ENCODE peak calls at places on chromosomes 13 and 19, in eight cellular contexts. One of them, this sample, is unnamed.

GRCh38 chr19:49094505-49095482 is 9.5 kb downstream of the SNRNP70 start:
- DNase-seq in cardiac muscle cell: no peak
- DNase-seq in suprapubic skin: no peak
- DNase-seq in pancreas: no peak
- DNase-seq in CD4-positive, alpha-beta T cell: no peak
- DNase-seq in AG04449: no peak
- DNase-seq in endothelial cell: no peak
- DNase-seq in neural progenitor cell: no peak
- DNase-seq in this sample: no peak

GRCh38 chr13:36891752-36892151 is 28.3 kb downstream of the SMAD9 start:
- DNase-seq in suprapubic skin: no peak
- DNase-seq in AG04449: peak
- DNase-seq in neural progenitor cell: no peak
- DNase-seq in CD4-positive, alpha-beta T cell: no peak
- DNase-seq in pancreas: no peak
- DNase-seq in endothelial cell: no peak
- DNase-seq in cardiac muscle cell: no peak
- DNase-seq in this sample: no peak

GRCh38 chr13:75135325-75135825 is 346.6 kb downstream of the TBC1D4 start:
- DNase-seq in cardiac muscle cell: peak
- DNase-seq in endothelial cell: no peak
- DNase-seq in CD4-positive, alpha-beta T cell: no peak
- DNase-seq in neural progenitor cell: no peak
- DNase-seq in pancreas: no peak
- DNase-seq in AG04449: peak
- DNase-seq in suprapubic skin: no peak
- DNase-seq in this sample: no peak

GRCh38 chr19:46604781-46605355 is 3.7 kb downstream of the CALM3 start:
- DNase-seq in suprapubic skin: peak
- DNase-seq in CD4-positive, alpha-beta T cell: no peak
- DNase-seq in pancreas: no peak
- DNase-seq in cardiac muscle cell: no peak
- DNase-seq in AG04449: no peak
- DNase-seq in endothelial cell: no peak
- DNase-seq in neural progenitor cell: no peak
- DNase-seq in this sample: no peak

GRCh38 chr13:71704650-71705049 is 162.4 kb downstream of the DACH1 start:
- DNase-seq in CD4-positive, alpha-beta T cell: no peak
- DNase-seq in AG04449: no peak
- DNase-seq in neural progenitor cell: no peak
- DNase-seq in cardiac muscle cell: peak
- DNase-seq in endothelial cell: no peak
- DNase-seq in suprapubic skin: no peak
- DNase-seq in pancreas: no peak
- DNase-seq in this sample: no peak

GRCh38 chr13:110618167-110618566 is 2.8 kb downstream of the NAXD start:
- DNase-seq in suprapubic skin: no peak
- DNase-seq in cardiac muscle cell: no peak
- DNase-seq in pancreas: no peak
- DNase-seq in CD4-positive, alpha-beta T cell: no peak
- DNase-seq in neural progenitor cell: no peak
- DNase-seq in endothelial cell: no peak
- DNase-seq in AG04449: no peak
- DNase-seq in this sample: no peak

GRCh38 chr13:24097064-24097463 is 63.5 kb upstream of the SPATA13 start:
- DNase-seq in endothelial cell: no peak
- DNase-seq in AG04449: peak
- DNase-seq in CD4-positive, alpha-beta T cell: no peak
- DNase-seq in neural progenitor cell: no peak
- DNase-seq in suprapubic skin: no peak
- DNase-seq in pancreas: no peak
- DNase-seq in cardiac muscle cell: peak
- DNase-seq in this sample: no peak

GRCh38 chr19:13017306-13018036 is 22.2 kb downstream of the NFIX start:
- DNase-seq in suprapubic skin: no peak
- DNase-seq in cardiac muscle cell: no peak
- DNase-seq in endothelial cell: no peak
- DNase-seq in neural progenitor cell: no peak
- DNase-seq in pancreas: no peak
- DNase-seq in AG04449: no peak
- DNase-seq in CD4-positive, alpha-beta T cell: no peak
- DNase-seq in this sample: no peak

GRCh38 chr13:41587490-41587889 is 130.1 kb downstream of the RGCC start:
- DNase-seq in cardiac muscle cell: no peak
- DNase-seq in suprapubic skin: no peak
- DNase-seq in CD4-positive, alpha-beta T cell: peak
- DNase-seq in neural progenitor cell: peak
- DNase-seq in endothelial cell: peak
- DNase-seq in AG04449: no peak
- DNase-seq in pancreas: no peak
- DNase-seq in this sample: no peak

GRCh38 chr13:28037399-28037798 is 48.9 kb upstream of the URAD start:
- DNase-seq in endothelial cell: no peak
- DNase-seq in cardiac muscle cell: no peak
- DNase-seq in CD4-positive, alpha-beta T cell: no peak
- DNase-seq in pancreas: no peak
- DNase-seq in AG04449: no peak
- DNase-seq in suprapubic skin: no peak
- DNase-seq in neural progenitor cell: no peak
- DNase-seq in this sample: no peak

GRCh38 chr13:46603165-46603603 is 50.2 kb downstream of the LRCH1 start:
- DNase-seq in CD4-positive, alpha-beta T cell: no peak
- DNase-seq in AG04449: no peak
- DNase-seq in neural progenitor cell: peak
- DNase-seq in endothelial cell: no peak
- DNase-seq in cardiac muscle cell: peak
- DNase-seq in pancreas: no peak
- DNase-seq in suprapubic skin: no peak
- DNase-seq in this sample: no peak

GRCh38 chr13:99907038-99907437 is 64.5 kb downstream of the ZIC5 start:
- DNase-seq in neural progenitor cell: no peak
- DNase-seq in endothelial cell: no peak
- DNase-seq in suprapubic skin: no peak
- DNase-seq in cardiac muscle cell: no peak
- DNase-seq in pancreas: no peak
- DNase-seq in AG04449: no peak
- DNase-seq in CD4-positive, alpha-beta T cell: no peak
- DNase-seq in this sample: no peak

GRCh38 chr19:32351807-32352630 is 6.6 kb downstream of the ZNF507 start:
- DNase-seq in AG04449: no peak
- DNase-seq in endothelial cell: no peak
- DNase-seq in cardiac muscle cell: peak
- DNase-seq in neural progenitor cell: no peak
- DNase-seq in suprapubic skin: no peak
- DNase-seq in pancreas: no peak
- DNase-seq in CD4-positive, alpha-beta T cell: no peak
- DNase-seq in this sample: no peak

GRCh38 chr19:6221220-6221877 is 58.4 kb downstream of the MLLT1 start:
- DNase-seq in CD4-positive, alpha-beta T cell: no peak
- DNase-seq in endothelial cell: no peak
- DNase-seq in pancreas: no peak
- DNase-seq in neural progenitor cell: no peak
- DNase-seq in cardiac muscle cell: no peak
- DNase-seq in AG04449: no peak
- DNase-seq in suprapubic skin: no peak
- DNase-seq in this sample: no peak

GRCh38 chr13:81275666-81276258 is 934.8 kb upstream of the SPRY2 start:
- DNase-seq in suprapubic skin: no peak
- DNase-seq in cardiac muscle cell: no peak
- DNase-seq in neural progenitor cell: no peak
- DNase-seq in AG04449: no peak
- DNase-seq in pancreas: no peak
- DNase-seq in endothelial cell: no peak
- DNase-seq in CD4-positive, alpha-beta T cell: no peak
- DNase-seq in this sample: no peak

GRCh38 chr13:90868321-90868920 is 479.1 kb upstream of the MIR17HG start:
- DNase-seq in suprapubic skin: no peak
- DNase-seq in pancreas: no peak
- DNase-seq in CD4-positive, alpha-beta T cell: no peak
- DNase-seq in endothelial cell: peak
- DNase-seq in neural progenitor cell: peak
- DNase-seq in AG04449: no peak
- DNase-seq in cardiac muscle cell: peak
- DNase-seq in this sample: peak

GRCh38 chr13:26185720-26186119 is 36.4 kb downstream of the RNF6 start:
- DNase-seq in endothelial cell: no peak
- DNase-seq in neural progenitor cell: no peak
- DNase-seq in suprapubic skin: no peak
- DNase-seq in cardiac muscle cell: no peak
- DNase-seq in AG04449: no peak
- DNase-seq in pancreas: no peak
- DNase-seq in CD4-positive, alpha-beta T cell: no peak
- DNase-seq in this sample: no peak

GRCh38 chr19:37928527-37929286 is 21.7 kb downstream of the SIPA1L3 start:
- DNase-seq in CD4-positive, alpha-beta T cell: no peak
- DNase-seq in neural progenitor cell: no peak
- DNase-seq in endothelial cell: no peak
- DNase-seq in pancreas: no peak
- DNase-seq in AG04449: no peak
- DNase-seq in suprapubic skin: no peak
- DNase-seq in cardiac muscle cell: no peak
- DNase-seq in this sample: no peak

GRCh38 chr19:37930416-37930815 is 23.4 kb downstream of the SIPA1L3 start:
- DNase-seq in suprapubic skin: no peak
- DNase-seq in neural progenitor cell: no peak
- DNase-seq in pancreas: peak
- DNase-seq in endothelial cell: no peak
- DNase-seq in cardiac muscle cell: peak
- DNase-seq in CD4-positive, alpha-beta T cell: no peak
- DNase-seq in AG04449: no peak
- DNase-seq in this sample: no peak

GRCh38 chr19:37931941-37932655 is 25.1 kb downstream of the SIPA1L3 start:
- DNase-seq in neural progenitor cell: peak
- DNase-seq in pancreas: peak
- DNase-seq in AG04449: no peak
- DNase-seq in cardiac muscle cell: peak
- DNase-seq in CD4-positive, alpha-beta T cell: no peak
- DNase-seq in endothelial cell: peak
- DNase-seq in suprapubic skin: peak
- DNase-seq in this sample: peak

GRCh38 chr19:37926711-37927110 is 19.7 kb downstream of the SIPA1L3 start:
- DNase-seq in suprapubic skin: no peak
- DNase-seq in endothelial cell: no peak
- DNase-seq in pancreas: no peak
- DNase-seq in AG04449: no peak
- DNase-seq in cardiac muscle cell: no peak
- DNase-seq in CD4-positive, alpha-beta T cell: no peak
- DNase-seq in neural progenitor cell: no peak
- DNase-seq in this sample: no peak

GRCh38 chr19:37929512-37929911 is 22.5 kb downstream of the SIPA1L3 start:
- DNase-seq in neural progenitor cell: no peak
- DNase-seq in endothelial cell: no peak
- DNase-seq in suprapubic skin: no peak
- DNase-seq in cardiac muscle cell: no peak
- DNase-seq in CD4-positive, alpha-beta T cell: no peak
- DNase-seq in AG04449: no peak
- DNase-seq in pancreas: no peak
- DNase-seq in this sample: no peak
- TF ChIP-seq CTCF in neural progenitor cell: no peak
- TF ChIP-seq CTCF in endothelial cell: no peak
- TF ChIP-seq CTCF in suprapubic skin: no peak
- TF ChIP-seq CTCF in cardiac muscle cell: no peak
- TF ChIP-seq CTCF in CD4-positive, alpha-beta T cell: no peak
- TF ChIP-seq CTCF in AG04449: no peak
- TF ChIP-seq CTCF in pancreas: no peak
- TF ChIP-seq CTCF in this sample: no peak

DNA sequence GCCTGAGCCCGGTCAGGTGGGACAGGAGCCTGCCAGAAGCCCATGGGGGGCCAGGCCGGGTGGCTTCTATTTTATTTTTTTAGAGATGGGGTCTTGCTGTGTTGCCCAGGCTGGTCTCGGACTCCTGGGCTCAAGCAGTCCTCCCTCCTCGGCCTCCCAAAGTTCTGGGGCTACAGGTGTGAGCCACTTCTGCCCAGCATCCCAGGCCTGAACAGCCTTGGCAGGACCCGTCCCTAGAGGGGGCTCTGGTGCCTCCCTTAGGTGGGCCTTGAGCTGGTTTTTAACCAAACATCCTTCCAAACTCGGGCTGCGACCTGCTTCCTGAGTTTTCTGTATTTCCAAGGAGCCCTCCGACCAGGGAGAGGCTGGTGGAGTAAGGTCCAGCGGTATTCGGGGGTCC is 10.5 kb downstream of the COMP start:
- DNase-seq in suprapubic skin: no peak
- DNase-seq in pancreas: no peak
- DNase-seq in endothelial cell: no peak
- DNase-seq in neural progenitor cell: peak
- DNase-seq in cardiac muscle cell: no peak
- DNase-seq in AG04449: no peak
- DNase-seq in CD4-positive, alpha-beta T cell: no peak
- DNase-seq in this sample: no peak
- TF ChIP-seq CTCF in suprapubic skin: no peak
- TF ChIP-seq CTCF in pancreas: no peak
- TF ChIP-seq CTCF in endothelial cell: no peak
- TF ChIP-seq CTCF in neural progenitor cell: peak
- TF ChIP-seq CTCF in cardiac muscle cell: peak
- TF ChIP-seq CTCF in AG04449: no peak
- TF ChIP-seq CTCF in CD4-positive, alpha-beta T cell: no peak
- TF ChIP-seq CTCF in this sample: no peak

GRCh38 chr19:2232286-2233151 is 3.6 kb downstream of the PLEKHJ1 start:
- DNase-seq in cardiac muscle cell: no peak
- DNase-seq in endothelial cell: no peak
- DNase-seq in pancreas: no peak
- DNase-seq in CD4-positive, alpha-beta T cell: no peak
- DNase-seq in neural progenitor cell: no peak
- DNase-seq in suprapubic skin: no peak
- DNase-seq in AG04449: no peak
- DNase-seq in this sample: no peak
- TF ChIP-seq CTCF in cardiac muscle cell: no peak
- TF ChIP-seq CTCF in endothelial cell: no peak
- TF ChIP-seq CTCF in pancreas: no peak
- TF ChIP-seq CTCF in CD4-positive, alpha-beta T cell: no peak
- TF ChIP-seq CTCF in neural progenitor cell: no peak
- TF ChIP-seq CTCF in suprapubic skin: no peak
- TF ChIP-seq CTCF in AG04449: no peak
- TF ChIP-seq CTCF in this sample: no peak

GRCh38 chr13:102587916-102588315 is 8.9 kb upstream of the TPP2 start:
- DNase-seq in endothelial cell: no peak
- DNase-seq in AG04449: no peak
- DNase-seq in suprapubic skin: no peak
- DNase-seq in neural progenitor cell: no peak
- DNase-seq in CD4-positive, alpha-beta T cell: no peak
- DNase-seq in cardiac muscle cell: peak
- DNase-seq in pancreas: no peak
- DNase-seq in this sample: no peak

GRCh38 chr13:102596147-102597028 is at the start of gene TPP2:
- DNase-seq in pancreas: peak
- DNase-seq in endothelial cell: peak
- DNase-seq in cardiac muscle cell: peak
- DNase-seq in AG04449: peak
- DNase-seq in suprapubic skin: peak
- DNase-seq in neural progenitor cell: peak
- DNase-seq in CD4-positive, alpha-beta T cell: peak
- DNase-seq in this sample: peak

GRCh38 chr13:102597029-102598015 is 536 bp downstream of the TPP2 start:
- DNase-seq in CD4-positive, alpha-beta T cell: no peak
- DNase-seq in cardiac muscle cell: peak
- DNase-seq in pancreas: no peak
- DNase-seq in neural progenitor cell: peak
- DNase-seq in AG04449: no peak
- DNase-seq in suprapubic skin: peak
- DNase-seq in endothelial cell: peak
- DNase-seq in this sample: peak

GRCh38 chr13:102589291-102589822 is 7.4 kb upstream of the TPP2 start:
- DNase-seq in neural progenitor cell: no peak
- DNase-seq in cardiac muscle cell: no peak
- DNase-seq in endothelial cell: no peak
- DNase-seq in suprapubic skin: no peak
- DNase-seq in CD4-positive, alpha-beta T cell: no peak
- DNase-seq in pancreas: no peak
- DNase-seq in AG04449: no peak
- DNase-seq in this sample: no peak

GRCh38 chr13:102591988-102592781 is 4.6 kb upstream of the TPP2 start:
- DNase-seq in cardiac muscle cell: peak
- DNase-seq in suprapubic skin: peak
- DNase-seq in AG04449: no peak
- DNase-seq in endothelial cell: peak
- DNase-seq in neural progenitor cell: peak
- DNase-seq in pancreas: peak
- DNase-seq in CD4-positive, alpha-beta T cell: peak
- DNase-seq in this sample: peak
- TF ChIP-seq CTCF in cardiac muscle cell: peak
- TF ChIP-seq CTCF in suprapubic skin: peak
- TF ChIP-seq CTCF in AG04449: peak
- TF ChIP-seq CTCF in endothelial cell: peak
- TF ChIP-seq CTCF in neural progenitor cell: peak
- TF ChIP-seq CTCF in pancreas: peak
- TF ChIP-seq CTCF in CD4-positive, alpha-beta T cell: peak
- TF ChIP-seq CTCF in this sample: peak